ENCODE peak calls at places on chromosome 3, in four cellular contexts. One of them, this sample, is unnamed.

GRCh38 chr3:31936661-31937060 is 44.4 kb downstream of the OSBPL10 start:
- DNase-seq in SK-N-SH: no peak
- DNase-seq in A673: no peak
- DNase-seq in fibroblast of lung: peak; percentile 88
- DNase-seq in this sample: no peak

GRCh38 chr3:127406309-127407025 is 118.6 kb upstream of the PRR20G start:
- DNase-seq in SK-N-SH: peak; percentile 41
- DNase-seq in A673: peak; percentile 23
- DNase-seq in fibroblast of lung: peak; percentile 1
- DNase-seq in this sample: no peak

GRCh38 chr3:12473503-12473902 is 10.8 kb upstream of the TSEN2 start:
- DNase-seq in SK-N-SH: no peak
- DNase-seq in A673: no peak
- DNase-seq in fibroblast of lung: no peak
- DNase-seq in this sample: peak; percentile 24

GRCh38 chr3:153756816-153757215 is 364.4 kb upstream of the ARHGEF26 start:
- DNase-seq in SK-N-SH: no peak
- DNase-seq in A673: no peak
- DNase-seq in fibroblast of lung: peak; percentile 55
- DNase-seq in this sample: no peak

GRCh38 chr3:127083778-127084355 is 101.0 kb downstream of the PLXNA1 start:
- DNase-seq in SK-N-SH: no peak
- DNase-seq in A673: no peak
- DNase-seq in fibroblast of lung: no peak
- DNase-seq in this sample: no peak

GRCh38 chr3:107235923-107236315 is 141.3 kb upstream of the CCDC54 start:
- DNase-seq in SK-N-SH: peak; percentile 75
- DNase-seq in A673: peak; percentile 86
- DNase-seq in fibroblast of lung: peak; percentile 76
- DNase-seq in this sample: peak; percentile 67

GRCh38 chr3:4515896-4516295 is 22.7 kb downstream of the ITPR1 start:
- DNase-seq in SK-N-SH: no peak
- DNase-seq in A673: no peak
- DNase-seq in fibroblast of lung: no peak
- DNase-seq in this sample: no peak

GRCh38 chr3:169453256-169454059 is 210.1 kb downstream of the MECOM start:
- DNase-seq in SK-N-SH: peak; percentile 45
- DNase-seq in A673: no peak
- DNase-seq in fibroblast of lung: no peak
- DNase-seq in this sample: no peak

GRCh38 chr3:111636506-111636905 is 41.4 kb upstream of the ZBED2 start:
- DNase-seq in SK-N-SH: no peak
- DNase-seq in A673: no peak
- DNase-seq in fibroblast of lung: no peak
- DNase-seq in this sample: no peak

GRCh38 chr3:127747751-127748521 is 74.4 kb downstream of the MGLL start:
- DNase-seq in SK-N-SH: no peak
- DNase-seq in A673: no peak
- DNase-seq in fibroblast of lung: peak; percentile 88
- DNase-seq in this sample: peak; percentile 42

GRCh38 chr3:186142556-186142955 is 33.7 kb upstream of the ETV5 start:
- DNase-seq in SK-N-SH: no peak
- DNase-seq in A673: no peak
- DNase-seq in fibroblast of lung: peak; percentile 49
- DNase-seq in this sample: no peak

GRCh38 chr3:121654493-121655385 is 6.0 kb downstream of the HCLS1 start:
- DNase-seq in SK-N-SH: no peak
- DNase-seq in A673: no peak
- DNase-seq in fibroblast of lung: no peak
- DNase-seq in this sample: no peak

GRCh38 chr3:175325440-175325839 is 466.3 kb downstream of the NAALADL2 start:
- DNase-seq in SK-N-SH: no peak
- DNase-seq in A673: no peak
- DNase-seq in fibroblast of lung: no peak
- DNase-seq in this sample: no peak

GRCh38 chr3:129015388-129016105 is 14.4 kb downstream of the EFCC1 start:
- DNase-seq in SK-N-SH: no peak
- DNase-seq in A673: no peak
- DNase-seq in fibroblast of lung: no peak
- DNase-seq in this sample: no peak

GRCh38 chr3:129018271-129018670 is 17.2 kb downstream of the EFCC1 start:
- DNase-seq in SK-N-SH: no peak
- DNase-seq in A673: no peak
- DNase-seq in fibroblast of lung: no peak
- DNase-seq in this sample: no peak

GRCh38 chr3:129016366-129016724 is 15.2 kb downstream of the EFCC1 start:
- DNase-seq in SK-N-SH: no peak
- DNase-seq in A673: no peak
- DNase-seq in fibroblast of lung: no peak
- DNase-seq in this sample: no peak

GRCh38 chr3:129017531-129017899 is 16.4 kb downstream of the EFCC1 start:
- DNase-seq in SK-N-SH: no peak
- DNase-seq in A673: no peak
- DNase-seq in fibroblast of lung: no peak
- DNase-seq in this sample: no peak

DNA sequence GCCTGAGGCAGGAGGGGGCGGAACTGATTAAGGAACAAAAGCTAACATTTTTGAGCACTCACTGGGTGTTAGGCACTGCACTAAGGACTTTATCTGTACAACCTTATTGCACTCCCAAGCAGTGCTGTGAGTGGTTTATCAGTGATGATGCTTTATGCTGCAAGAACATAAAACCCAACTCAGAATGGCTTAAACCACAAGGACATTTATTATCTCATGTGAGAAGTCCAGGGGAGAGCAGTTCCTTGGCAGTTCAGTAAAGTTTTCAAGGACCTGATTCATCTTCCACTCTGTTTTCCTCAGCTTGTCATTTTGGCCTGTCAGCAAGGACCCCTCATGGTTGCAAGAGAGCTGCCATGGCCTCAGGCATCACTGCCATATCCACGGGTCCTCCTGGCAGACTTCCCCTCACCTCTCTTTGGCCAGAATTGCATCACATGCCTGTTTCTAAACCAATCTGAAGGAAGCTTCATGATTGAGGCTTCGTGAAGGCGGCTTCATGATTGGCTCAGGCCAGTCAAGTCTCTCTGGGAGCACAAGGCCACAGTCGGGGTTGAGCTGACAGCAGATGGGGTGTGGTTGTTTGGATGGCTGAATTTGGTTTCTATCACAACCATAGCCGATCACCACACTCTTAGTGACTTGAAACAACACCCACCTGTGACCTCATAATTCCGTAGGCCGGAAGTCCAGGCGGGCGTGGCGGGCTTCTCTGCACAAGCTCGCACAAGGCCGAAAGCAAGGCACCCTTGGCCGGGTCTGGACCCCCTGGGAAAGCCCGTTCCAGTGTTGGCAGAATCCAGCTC is 15.8 kb downstream of the EFCC1 start:
- DNase-seq in SK-N-SH: no peak
- DNase-seq in A673: no peak
- DNase-seq in fibroblast of lung: peak; percentile 35
- DNase-seq in this sample: no peak
- H3K4me3 ChIP-seq in SK-N-SH: no peak overlapping the region
- H3K4me3 ChIP-seq in A673: no peak overlapping the region
- H3K4me3 ChIP-seq in fibroblast of lung: no peak overlapping the region
- H3K4me3 ChIP-seq in this sample: no peak overlapping the region

GRCh38 chr3:33064929-33065328 is 32.0 kb downstream of the GLB1 start:
- DNase-seq in SK-N-SH: no peak
- DNase-seq in A673: no peak
- DNase-seq in fibroblast of lung: no peak
- DNase-seq in this sample: no peak
- TF ChIP-seq CTCF in SK-N-SH: no peak
- TF ChIP-seq CTCF in A673: no peak
- TF ChIP-seq CTCF in fibroblast of lung: no peak
- TF ChIP-seq CTCF in this sample: no peak

GRCh38 chr3:157300091-157300490 is 136.6 kb upstream of the PTX3 start:
- DNase-seq in SK-N-SH: no peak
- DNase-seq in A673: peak; percentile 57
- DNase-seq in fibroblast of lung: no peak
- DNase-seq in this sample: no peak

GRCh38 chr3:157294444-157294843 is 134.5 kb upstream of the CCNL1 start:
- DNase-seq in SK-N-SH: no peak
- DNase-seq in A673: no peak
- DNase-seq in fibroblast of lung: peak; percentile 35
- DNase-seq in this sample: no peak

GRCh38 chr3:157290761-157291160 is 130.8 kb upstream of the CCNL1 start:
- DNase-seq in SK-N-SH: no peak
- DNase-seq in A673: peak; percentile 78
- DNase-seq in fibroblast of lung: peak; percentile 80
- DNase-seq in this sample: peak; percentile 78

DNA sequence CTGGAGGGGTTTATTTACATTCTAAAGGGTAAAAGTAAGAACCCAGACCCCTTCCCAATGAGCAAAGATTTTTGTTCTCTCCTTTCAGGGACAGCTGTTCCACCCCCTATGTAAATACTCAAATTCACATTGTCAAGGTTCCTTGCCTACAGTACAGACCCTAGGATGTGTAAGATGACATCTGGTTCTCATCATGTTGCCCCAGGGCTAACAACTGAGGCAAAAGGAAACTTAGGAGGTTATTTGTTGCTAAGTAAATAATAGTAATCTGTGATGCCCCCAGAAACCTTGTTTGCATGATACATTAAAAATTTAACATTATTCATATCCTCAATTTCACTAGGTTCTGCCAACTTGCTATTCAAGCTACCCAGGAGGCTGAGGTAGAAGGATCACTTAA is 135.0 kb upstream of the CCNL1 start:
- DNase-seq in SK-N-SH: no peak
- DNase-seq in A673: no peak
- DNase-seq in fibroblast of lung: no peak
- DNase-seq in this sample: no peak
- H3K4me3 ChIP-seq in SK-N-SH: no peak overlapping the region
- H3K4me3 ChIP-seq in A673: no peak overlapping the region
- H3K4me3 ChIP-seq in fibroblast of lung: no peak overlapping the region
- H3K4me3 ChIP-seq in this sample: no peak overlapping the region

GRCh38 chr3:49007771-49008528 is 759 bp downstream of the WDR6 start:
- DNase-seq in SK-N-SH: peak; percentile 92
- DNase-seq in A673: peak; percentile 87
- DNase-seq in fibroblast of lung: peak; percentile 80
- DNase-seq in this sample: no peak

GRCh38 chr3:49005298-49005680 is 1.9 kb upstream of the WDR6 start:
- DNase-seq in SK-N-SH: no peak
- DNase-seq in A673: no peak
- DNase-seq in fibroblast of lung: no peak
- DNase-seq in this sample: no peak

GRCh38 chr3:49005998-49006397 is 1.2 kb upstream of the WDR6 start:
- DNase-seq in SK-N-SH: no peak
- DNase-seq in A673: no peak
- DNase-seq in fibroblast of lung: no peak
- DNase-seq in this sample: no peak

GRCh38 chr3:49006591-49007067 is 562 bp upstream of the WDR6 start:
- DNase-seq in SK-N-SH: peak; percentile 49
- DNase-seq in A673: no peak
- DNase-seq in fibroblast of lung: peak; percentile 60
- DNase-seq in this sample: no peak

GRCh38 chr3:49007068-49007770 is at the start of gene WDR6:
- DNase-seq in SK-N-SH: peak; percentile 98
- DNase-seq in A673: peak; percentile 92
- DNase-seq in fibroblast of lung: peak; percentile 97
- DNase-seq in this sample: peak; percentile 88
- TF ChIP-seq CTCF in SK-N-SH: peak; percentile 60
- TF ChIP-seq CTCF in A673: peak; percentile 46
- TF ChIP-seq CTCF in fibroblast of lung: peak; percentile 32
- TF ChIP-seq CTCF in this sample: peak; percentile 26

GRCh38 chr3:195095704-195096036 is 175.3 kb downstream of the XXYLT1 start:
- DNase-seq in SK-N-SH: no peak
- DNase-seq in A673: no peak
- DNase-seq in fibroblast of lung: peak; percentile 38
- DNase-seq in this sample: no peak

GRCh38 chr3:195093731-195094130 is 177.2 kb downstream of the XXYLT1 start:
- DNase-seq in SK-N-SH: no peak
- DNase-seq in A673: no peak
- DNase-seq in fibroblast of lung: no peak
- DNase-seq in this sample: no peak

GRCh38 chr3:195095035-195095703 is 175.8 kb downstream of the XXYLT1 start:
- DNase-seq in SK-N-SH: no peak
- DNase-seq in A673: peak; percentile 67
- DNase-seq in fibroblast of lung: no peak
- DNase-seq in this sample: no peak

GRCh38 chr3:195096053-195096452 is 174.9 kb downstream of the XXYLT1 start:
- DNase-seq in SK-N-SH: no peak
- DNase-seq in A673: no peak
- DNase-seq in fibroblast of lung: no peak
- DNase-seq in this sample: no peak

DNA sequence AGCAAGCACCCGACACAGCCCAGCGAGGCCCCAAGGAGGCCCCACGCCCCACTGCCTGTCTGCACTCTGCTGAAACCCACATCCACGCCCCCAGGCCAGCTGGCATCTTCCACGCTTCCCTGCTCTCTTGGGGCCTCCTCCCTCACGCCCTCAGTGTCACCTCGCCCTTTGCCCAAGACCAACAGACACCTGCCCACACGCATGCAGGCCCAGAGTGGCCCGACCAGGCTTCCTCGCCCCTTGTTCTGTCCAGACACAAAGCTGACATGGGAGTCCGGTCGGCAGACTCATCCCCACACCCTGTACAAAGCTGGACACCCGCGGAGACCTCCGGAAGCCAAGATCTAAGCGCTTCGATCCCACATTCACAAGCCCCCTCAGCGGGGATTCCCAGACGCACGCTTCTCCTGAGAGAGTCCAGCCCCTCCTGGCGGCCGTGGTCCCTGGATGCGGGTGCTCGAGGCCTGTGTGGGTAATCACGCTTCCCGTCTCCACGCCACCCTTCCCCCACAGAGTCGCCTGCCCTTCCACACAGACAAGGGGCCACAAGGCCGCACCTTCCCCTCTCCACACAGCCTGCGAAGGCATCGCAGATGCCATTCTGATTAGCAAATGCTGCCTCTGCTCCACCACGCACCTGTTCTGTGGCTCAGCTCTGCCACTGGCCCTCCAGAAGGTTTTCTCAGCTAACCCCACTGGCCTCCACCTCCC is 176.6 kb downstream of the XXYLT1 start:
- DNase-seq in SK-N-SH: no peak
- DNase-seq in A673: peak; percentile 37
- DNase-seq in fibroblast of lung: no peak
- DNase-seq in this sample: no peak
- H3K4me3 ChIP-seq in SK-N-SH: no peak overlapping the region
- H3K4me3 ChIP-seq in A673: no peak overlapping the region
- H3K4me3 ChIP-seq in fibroblast of lung: no peak overlapping the region
- H3K4me3 ChIP-seq in this sample: no peak overlapping the region

DNA sequence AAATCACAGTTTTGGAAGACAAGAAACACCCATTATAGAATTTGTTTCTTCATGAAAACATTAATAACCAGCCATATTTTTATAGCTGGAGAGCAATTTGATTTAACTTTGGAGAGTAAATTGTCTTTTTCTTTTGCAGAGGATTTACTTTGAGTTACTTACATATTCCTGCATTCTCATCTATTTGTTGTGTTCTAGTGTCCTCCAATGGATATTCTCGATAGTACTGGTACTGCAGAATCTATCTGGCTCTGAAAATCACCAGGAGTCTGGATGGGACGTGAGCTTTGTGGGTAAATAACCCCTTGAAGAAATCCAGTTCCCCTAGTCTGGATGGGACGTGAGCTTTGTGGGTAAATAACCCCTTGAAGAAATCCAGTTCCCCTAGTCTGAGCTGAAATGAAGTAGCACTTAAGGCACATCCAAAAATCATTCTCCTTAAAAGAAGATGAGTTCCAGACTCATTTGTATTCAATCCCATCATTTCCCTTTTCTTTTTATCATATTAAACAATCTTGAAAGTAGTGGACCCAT is 294.1 kb upstream of the UBE2E2 start:
- DNase-seq in SK-N-SH: no peak
- DNase-seq in A673: no peak
- DNase-seq in fibroblast of lung: no peak
- DNase-seq in this sample: no peak
- TF ChIP-seq CTCF in SK-N-SH: no peak
- TF ChIP-seq CTCF in A673: no peak
- TF ChIP-seq CTCF in fibroblast of lung: no peak
- TF ChIP-seq CTCF in this sample: no peak

GRCh38 chr3:42699511-42699971 is 3.1 kb downstream of the HHATL start:
- DNase-seq in SK-N-SH: peak; percentile 27
- DNase-seq in A673: no peak
- DNase-seq in fibroblast of lung: no peak
- DNase-seq in this sample: no peak
- H3K4me3 ChIP-seq in SK-N-SH: no peak overlapping the region
- H3K4me3 ChIP-seq in A673: no peak overlapping the region
- H3K4me3 ChIP-seq in fibroblast of lung: no peak overlapping the region
- H3K4me3 ChIP-seq in this sample: no peak overlapping the region